ENCODE peak calls at places on chromosomes 11 and 22, in six cellular contexts. S is EH, Z is progenitor cell of endocrine pancreas, A is activated T-cell treated with anti-CD3 and anti-CD28 coated beads for 4 hours, J is NAMALWA, R is NCI-H1694. P is an unnamed sample.

GRCh38 chr11:6402561-6402981 is 12.3 kb downstream of the SMPD1 start:
- DNase-seq in S (peak), Z (no peak), A (peak), J (peak), R (no peak), P (no peak)

GRCh38 chr11:18802381-18803257 is 11.0 kb upstream of the PTPN5 start:
- DNase-seq in S (peak), Z (no peak), A (peak), J (peak), R (peak), P (peak)

GRCh38 chr22:48210812-48211211 is 1448.4 kb downstream of the TBC1D22A start:
- DNase-seq in S (no peak), Z (no peak), A (no peak), J (no peak), R (no peak), P (no peak)

GRCh38 chr11:47913569-47914244 is 65.6 kb upstream of the NUP160 start:
- DNase-seq in S (no peak), Z (no peak), A (no peak), J (no peak), R (no peak), P (peak)

GRCh38 chr11:118632577-118633318 is 25.3 kb downstream of the PHLDB1 start:
- DNase-seq in S (no peak), Z (no peak), A (no peak), J (no peak), R (no peak), P (no peak)

GRCh38 chr11:132576706-132577105 is 955.6 kb downstream of the OPCML start:
- DNase-seq in S (peak), Z (no peak), A (no peak), J (no peak), R (peak), P (no peak)

GRCh38 chr22:22391543-22391942 is 117.0 kb downstream of the ZNF280B start:
- DNase-seq in S (no peak), Z (no peak), A (no peak), J (no peak), R (no peak), P (no peak)

GRCh38 chr22:24833881-24834495 is 28.0 kb downstream of the SGSM1 start:
- DNase-seq in S (no peak), Z (no peak), A (no peak), J (no peak), R (no peak), P (no peak)

GRCh38 chr11:73233704-73234402 is 15.8 kb downstream of the P2RY2 start:
- DNase-seq in S (no peak), Z (no peak), A (no peak), J (no peak), R (no peak), P (no peak)

GRCh38 chr11:128719556-128719824 is 25.6 kb downstream of the FLI1 start:
- DNase-seq in S (no peak), Z (no peak), A (no peak), J (no peak), R (no peak), P (no peak)

GRCh38 chr11:30889116-30889765 is 303.1 kb upstream of the MPPED2 start:
- DNase-seq in S (peak), Z (no peak), A (no peak), J (no peak), R (no peak), P (no peak)

GRCh38 chr22:30615543-30615954 is 8.6 kb downstream of the TCN2 start:
- DNase-seq in S (no peak), Z (no peak), A (no peak), J (no peak), R (no peak), P (no peak)

GRCh38 chr11:1728931-1729691 is 21.3 kb downstream of the IFITM10 start:
- DNase-seq in S (no peak), Z (no peak), A (no peak), J (no peak), R (no peak), P (no peak)

GRCh38 chr11:61895046-61895717 is 3.8 kb upstream of the FADS3 start:
- DNase-seq in S (no peak), Z (no peak), A (no peak), J (no peak), R (no peak), P (peak)

GRCh38 chr11:95849087-95849825 is 59.0 kb downstream of the CEP57 start:
- DNase-seq in S (peak), Z (no peak), A (peak), J (peak), R (no peak), P (peak)

GRCh38 chr11:121134758-121135312 is 33.8 kb downstream of the TECTA start:
- DNase-seq in S (no peak), Z (no peak), A (no peak), J (no peak), R (no peak), P (peak)

GRCh38 chr11:64206457-64207246 is at the start of gene FERMT3:
- DNase-seq in S (no peak), Z (no peak), A (peak), J (peak), R (no peak), P (no peak)

GRCh38 chr22:35037089-35037488 is 28.9 kb upstream of the ISX start:
- DNase-seq in S (peak), Z (no peak), A (no peak), J (peak), R (no peak), P (no peak)

GRCh38 chr22:39908737-39909136 is 7.9 kb downstream of the GRAP2 start:
- DNase-seq in S (peak), Z (no peak), A (no peak), J (no peak), R (no peak), P (no peak)

GRCh38 chr11:1699771-1700170 is 2.8 kb downstream of the KRTAP5-6 start:
- DNase-seq in S (no peak), Z (no peak), A (no peak), J (no peak), R (no peak), P (no peak)

GRCh38 chr11:110712643-110713468 is 619 bp upstream of the ARHGAP20 start:
- DNase-seq in S (peak), Z (peak), A (no peak), J (no peak), R (peak), P (peak)

GRCh38 chr22:27800250-27801131 is 1.1 kb downstream of the MN1 start:
- DNase-seq in S (peak), Z (no peak), A (no peak), J (no peak), R (no peak), P (no peak)

GRCh38 chr22:30607300-30607930 is 441 bp downstream of the TCN2 start:
- DNase-seq in S (no peak), Z (no peak), A (no peak), J (no peak), R (no peak), P (no peak)

GRCh38 chr11:61145228-61146005 is 15.8 kb downstream of the VPS37C start:
- DNase-seq in S (no peak), Z (no peak), A (no peak), J (no peak), R (no peak), P (no peak)

GRCh38 chr11:16240687-16241086 is 115.7 kb downstream of the SOX6 start:
- DNase-seq in S (no peak), Z (no peak), A (no peak), J (no peak), R (no peak), P (no peak)

GRCh38 chr11:59755701-59756495 is 722 bp downstream of the STX3 start:
- DNase-seq in S (peak), Z (peak), A (peak), J (peak), R (no peak), P (peak)

GRCh38 chr11:60159284-60159683 is 23.6 kb downstream of the MS4A6A start:
- DNase-seq in S (no peak), Z (no peak), A (no peak), J (no peak), R (no peak), P (no peak)

GRCh38 chr11:34649597-34649996 is 28.7 kb downstream of the EHF start:
- DNase-seq in S (no peak), Z (no peak), A (no peak), J (no peak), R (no peak), P (no peak)

GRCh38 chr22:49555526-49555925 is 272.1 kb downstream of the BRD1 start:
- DNase-seq in S (no peak), Z (no peak), A (no peak), J (no peak), R (no peak), P (no peak)

GRCh38 chr11:69003866-69004311 is 9.2 kb downstream of the MRGPRF start:
- DNase-seq in S (no peak), Z (no peak), A (no peak), J (no peak), R (no peak), P (no peak)

GRCh38 chr11:121800240-121800639 is 315.8 kb downstream of the BLID start:
- DNase-seq in S (no peak), Z (no peak), A (no peak), J (no peak), R (no peak), P (no peak)